ENCODE peak calls at places on chromosomes 4 and X, in nine cellular contexts. Z, O, D, K, B, F, C, X and A are unnamed samples.

GRCh38 chrX:10175317-10175871 is 18.6 kb downstream of the CLCN4 start:
- DNase-seq in F (no peak), O (no peak), D (no peak), Z (no peak), X (peak; percentile 54), C (peak; percentile 20), K (no peak), B (peak; percentile 62), A (peak; percentile 27)

GRCh38 chr4:2832309-2832980 is 11.2 kb upstream of the ADD1 start:
- DNase-seq in B (no peak), D (peak; percentile 39), F (no peak), X (no peak), C (no peak), K (no peak), Z (no peak), O (peak; percentile 41), A (no peak)

GRCh38 chr4:8352368-8353157 is 83.0 kb downstream of the HTRA3 start:
- DNase-seq in F (no peak), B (no peak), O (no peak), D (peak; percentile 68), K (no peak), X (no peak), C (no peak), Z (no peak), A (no peak)

GRCh38 chr4:37476256-37476655 is 209.9 kb downstream of the RELL1 start:
- DNase-seq in F (no peak), D (no peak), C (no peak), X (no peak), B (no peak), O (no peak), Z (no peak), K (no peak), A (no peak)

GRCh38 chrX:153794018-153794896 is at the start of the genes IDH3G and SSR4:
- DNase-seq in D (peak; percentile 99), F (peak; percentile 50), O (peak; percentile 95), X (peak; percentile 98), K (peak; percentile 96), Z (peak; percentile 97), B (peak; percentile 95), C (peak; percentile 98), A (peak; percentile 87)

GRCh38 chr4:123786955-123787354 is 390.4 kb downstream of the SPRY1 start:
- DNase-seq in O (peak; percentile 42), Z (no peak), C (no peak), D (no peak), K (no peak), B (peak; percentile 34), F (no peak), X (no peak), A (peak; percentile 77)

GRCh38 chr4:187118731-187119130 is 395.1 kb upstream of the FAT1 start:
- DNase-seq in X (peak; percentile 27), D (no peak), F (no peak), Z (no peak), O (no peak), K (no peak), B (no peak), C (no peak), A (no peak)

GRCh38 chrX:87140800-87141483 is 376.7 kb upstream of the KLHL4 start:
- DNase-seq in D (no peak), O (no peak), X (no peak), C (no peak), F (no peak), K (no peak), Z (no peak), B (no peak), A (no peak)

GRCh38 chr4:2943364-2944090 is 19.7 kb downstream of the NOP14 start:
- DNase-seq in Z (no peak), K (no peak), B (no peak), D (peak; percentile 40), C (no peak), O (peak; percentile 37), F (no peak), X (no peak), A (no peak)

GRCh38 chrX:107204063-107204605 is 2.1 kb downstream of the NUP62CL start:
- DNase-seq in Z (no peak), F (no peak), K (peak; percentile 71), D (no peak), X (no peak), O (no peak), C (no peak), B (no peak), A (no peak)

GRCh38 chrX:148960060-148960459 is 459.6 kb downstream of the AFF2 start:
- DNase-seq in C (no peak), B (peak; percentile 1), D (no peak), O (no peak), Z (no peak), K (no peak), F (no peak), X (no peak), A (peak; percentile 32)

GRCh38 chr4:141637565-141637964 is 1.2 kb downstream of the IL15 start:
- DNase-seq in B (no peak), C (no peak), K (no peak), O (no peak), F (no peak), Z (no peak), X (no peak), D (no peak), A (no peak)

GRCh38 chr4:143336828-143337599 is at the start of gene GAB1:
- DNase-seq in X (peak; percentile 80), O (peak; percentile 55), Z (no peak), F (no peak), K (peak; percentile 87), B (peak; percentile 77), C (peak; percentile 67), D (peak; percentile 86), A (peak; percentile 60)

GRCh38 chr4:17552427-17552826 is 24.6 kb upstream of the LAP3 start:
- DNase-seq in C (no peak), K (no peak), B (no peak), F (no peak), Z (no peak), O (no peak), X (no peak), D (no peak), A (no peak)

GRCh38 chr4:1330761-1331590 is 16.0 kb upstream of the UVSSA start:
- DNase-seq in F (no peak), Z (no peak), B (no peak), X (no peak), C (no peak), O (no peak), D (peak; percentile 61), K (no peak), A (no peak)

GRCh38 chr4:2860391-2861348 is 17.0 kb downstream of the ADD1 start:
- DNase-seq in B (no peak), Z (no peak), D (no peak), K (no peak), X (no peak), O (no peak), F (no peak), C (peak; percentile 17), A (no peak)

GRCh38 chrX:135625995-135626394 is 87.4 kb upstream of the CT45A1 start:
- DNase-seq in K (peak; percentile 6), C (peak; percentile 4), X (no peak), F (no peak), O (no peak), D (peak; percentile 6), Z (no peak), B (no peak), A (no peak)

GRCh38 chr4:79227896-79228295 is 98.0 kb downstream of the NAA11 start:
- DNase-seq in X (no peak), F (no peak), D (no peak), C (no peak), O (no peak), B (no peak), Z (no peak), K (peak; percentile 15), A (no peak)

GRCh38 chr4:113332701-113333100 is 283.2 kb downstream of the ANK2 start:
- DNase-seq in Z (no peak), F (no peak), B (no peak), D (no peak), O (no peak), X (no peak), C (no peak), K (no peak), A (no peak)

GRCh38 chr4:173274744-173275143 is 59.4 kb downstream of the HMGB2 start:
- DNase-seq in C (no peak), O (no peak), F (no peak), B (no peak), X (no peak), Z (no peak), D (no peak), K (no peak), A (no peak)

GRCh38 chr4:88908521-88908920 is 148.5 kb downstream of the FAM13A start:
- DNase-seq in C (no peak), O (no peak), F (no peak), Z (no peak), D (no peak), K (no peak), B (no peak), X (no peak), A (no peak)

GRCh38 chrX:122512561-122513072 is 671.5 kb upstream of the GRIA3 start:
- DNase-seq in X (peak; percentile 16), F (no peak), Z (no peak), D (no peak), K (no peak), B (no peak), O (no peak), C (no peak), A (no peak)

GRCh38 chr4:25928320-25928955 is 14.4 kb downstream of the SMIM20 start:
- DNase-seq in Z (peak; percentile 94), O (no peak), F (no peak), X (no peak), K (peak; percentile 79), C (no peak), B (no peak), D (no peak), A (no peak)

GRCh38 chrX:96447161-96447560 is 237.5 kb upstream of the DIAPH2 start:
- DNase-seq in Z (no peak), D (no peak), O (no peak), F (no peak), X (no peak), C (no peak), K (no peak), B (no peak), A (no peak)

GRCh38 chr4:125313497-125313896 is 1.3 kb upstream of the FAT4 start:
- DNase-seq in O (peak; percentile 62), B (peak; percentile 84), K (peak; percentile 79), D (peak; percentile 55), C (peak; percentile 50), F (no peak), Z (peak; percentile 66), X (peak; percentile 62), A (peak; percentile 31)

GRCh38 chr4:153257151-153257620 is 52.9 kb downstream of the TRIM2 start:
- DNase-seq in K (peak; percentile 81), B (peak; percentile 31), O (no peak), X (no peak), F (no peak), C (no peak), D (peak; percentile 55), Z (no peak), A (no peak)